ENCODE peak calls at places on chromosome 13, in seven cellular contexts. G, P, R, J, Q, O and K are unnamed samples.

GRCh38 chr13:61463027-61463426 is 47.4 kb upstream of the PCDH20 start:
- DNase-seq in G (no peak), P (no peak), R (no peak), J (no peak), Q (no peak), O (no peak), K (no peak)

GRCh38 chr13:79522583-79522982 is 41.6 kb downstream of the NDFIP2 start:
- DNase-seq in G (no peak), P (peak; percentile 40), R (no peak), J (no peak), Q (no peak), O (peak; percentile 99), K (peak; percentile 40)

GRCh38 chr13:24459234-24459633 is 53.3 kb downstream of the PARP4 start:
- DNase-seq in G (no peak), P (no peak), R (peak; percentile 75), J (peak; percentile 35), Q (no peak), O (no peak), K (no peak)

GRCh38 chr13:79393564-79394249 is 12.3 kb downstream of the RBM26 start:
- DNase-seq in G (no peak), P (no peak), R (no peak), J (no peak), Q (peak; percentile 43), O (no peak), K (no peak)

GRCh38 chr13:113970810-113971470 is 2.9 kb downstream of the C13orf46 start:
- DNase-seq in G (peak; percentile 47), P (no peak), R (peak; percentile 10), J (no peak), Q (no peak), O (no peak), K (no peak)

GRCh38 chr13:97851269-97851668 is 102.2 kb upstream of the IPO5 start:
- DNase-seq in G (no peak), P (no peak), R (no peak), J (no peak), Q (no peak), O (no peak), K (no peak)

GRCh38 chr13:110226051-110226562 is 80.8 kb downstream of the COL4A1 start:
- DNase-seq in G (no peak), P (peak; percentile 37), R (no peak), J (no peak), Q (no peak), O (no peak), K (no peak)

GRCh38 chr13:98480915-98481510 is 95.9 kb downstream of the STK24 start:
- DNase-seq in G (no peak), P (no peak), R (no peak), J (no peak), Q (no peak), O (no peak), K (no peak)

GRCh38 chr13:104809483-104809882 is 1726.0 kb downstream of the EFNB2 start:
- DNase-seq in G (no peak), P (peak; percentile 15), R (no peak), J (no peak), Q (no peak), O (peak; percentile 92), K (no peak)

GRCh38 chr13:27960362-27961226 is 8.5 kb downstream of the CDX2 start:
- DNase-seq in G (no peak), P (peak; percentile 4), R (no peak), J (no peak), Q (no peak), O (peak; percentile 66), K (no peak)

GRCh38 chr13:113912596-113912995 is 48.7 kb upstream of the GAS6 start:
- DNase-seq in G (no peak), P (no peak), R (no peak), J (no peak), Q (no peak), O (no peak), K (no peak)

GRCh38 chr13:43110036-43110435 is 86.7 kb downstream of the DNAJC15 start:
- DNase-seq in G (no peak), P (no peak), R (no peak), J (no peak), Q (no peak), O (no peak), K (no peak)

GRCh38 chr13:110030394-110030928 is 244.1 kb upstream of the IRS2 start:
- DNase-seq in G (no peak), P (no peak), R (no peak), J (no peak), Q (no peak), O (no peak), K (no peak)

GRCh38 chr13:80465321-80465720 is 124.4 kb upstream of the SPRY2 start:
- DNase-seq in G (no peak), P (no peak), R (no peak), J (no peak), Q (no peak), O (no peak), K (no peak)

GRCh38 chr13:59906413-59907027 is 257.2 kb downstream of the DIAPH3 start:
- DNase-seq in G (no peak), P (peak; percentile 3), R (peak; percentile 8), J (peak; percentile 10), Q (no peak), O (peak; percentile 25), K (no peak)

GRCh38 chr13:30355405-30355741 is 48.0 kb upstream of the KATNAL1 start:
- DNase-seq in G (no peak), P (no peak), R (no peak), J (no peak), Q (no peak), O (peak; percentile 15), K (peak; percentile 53)

GRCh38 chr13:74136089-74136658 is 2.0 kb upstream of the KLF12 start:
- DNase-seq in G (peak; percentile 29), P (peak; percentile 36), R (no peak), J (peak; percentile 32), Q (peak; percentile 56), O (no peak), K (no peak)

GRCh38 chr13:82356667-82357066 is 1525.6 kb downstream of the SLITRK1 start:
- DNase-seq in G (no peak), P (no peak), R (no peak), J (no peak), Q (no peak), O (no peak), K (no peak)

GRCh38 chr13:114087430-114087829 is 45.0 kb downstream of the RASA3 start:
- DNase-seq in G (no peak), P (no peak), R (no peak), J (no peak), Q (no peak), O (no peak), K (no peak)

GRCh38 chr13:112943309-112944125 is 25.5 kb upstream of the MCF2L start:
- DNase-seq in G (peak; percentile 21), P (peak; percentile 14), R (no peak), J (no peak), Q (peak; percentile 13), O (no peak), K (peak; percentile 25)

GRCh38 chr13:40969169-40969901 is 49.8 kb downstream of the ELF1 start:
- DNase-seq in G (no peak), P (no peak), R (no peak), J (no peak), Q (no peak), O (no peak), K (no peak)

GRCh38 chr13:66222127-66222526 is 1008.0 kb downstream of the PCDH9 start:
- DNase-seq in G (no peak), P (no peak), R (no peak), J (no peak), Q (no peak), O (peak; percentile 62), K (no peak)

GRCh38 chr13:79423801-79424642 is 18.0 kb upstream of the RBM26 start:
- DNase-seq in G (no peak), P (peak; percentile 54), R (peak; percentile 10), J (no peak), Q (peak; percentile 41), O (peak; percentile 92), K (peak; percentile 45)

GRCh38 chr13:38308736-38309135 is 40.9 kb upstream of the UFM1 start:
- DNase-seq in G (no peak), P (peak; percentile 10), R (peak; percentile 1), J (peak; percentile 63), Q (no peak), O (no peak), K (no peak)

GRCh38 chr13:59677966-59678814 is 485.5 kb downstream of the DIAPH3 start:
- DNase-seq in G (no peak), P (peak; percentile 46), R (peak; percentile 43), J (no peak), Q (peak; percentile 13), O (peak; percentile 57), K (no peak)

GRCh38 chr13:95418946-95419345 is 117.7 kb upstream of the ABCC4 start:
- DNase-seq in G (no peak), P (no peak), R (no peak), J (no peak), Q (no peak), O (no peak), K (no peak)

GRCh38 chr13:27124571-27124970 is 47.0 kb downstream of the USP12 start:
- DNase-seq in G (no peak), P (no peak), R (no peak), J (no peak), Q (no peak), O (no peak), K (no peak)

GRCh38 chr13:85434927-85435326 is 364.3 kb downstream of the SLITRK6 start:
- DNase-seq in G (no peak), P (no peak), R (no peak), J (no peak), Q (no peak), O (no peak), K (no peak)

GRCh38 chr13:89407357-89407756 is 1736.2 kb downstream of the SLITRK5 start:
- DNase-seq in G (no peak), P (no peak), R (no peak), J (no peak), Q (no peak), O (no peak), K (no peak)

GRCh38 chr13:112614835-112615234 is 26.9 kb upstream of the TUBGCP3 start:
- DNase-seq in G (no peak), P (no peak), R (no peak), J (no peak), Q (no peak), O (no peak), K (no peak)

GRCh38 chr13:99072356-99072755 is 94.5 kb upstream of the DOCK9 start:
- DNase-seq in G (no peak), P (no peak), R (no peak), J (no peak), Q (no peak), O (no peak), K (no peak)

GRCh38 chr13:94662274-94662945 is 49.9 kb downstream of the SOX21 start:
- DNase-seq in G (no peak), P (no peak), R (no peak), J (no peak), Q (no peak), O (no peak), K (no peak)